ENCODE peak calls at places on chromosome X, in ten cellular contexts. One of them, this sample, is unnamed.

GRCh38 chrX:132219343-132219768 is at the start of gene RAP2C:
- DNase-seq in A549: peak
- DNase-seq in cardiac muscle cell: peak
- DNase-seq in neural crest cell: peak
- DNase-seq in cardiac fibroblast: peak
- DNase-seq in uterus: peak
- DNase-seq in AG09319: no peak
- DNase-seq in BE2C: peak
- DNase-seq in choroid plexus epithelial cell: peak
- DNase-seq in right atrium auricular region: peak
- DNase-seq in this sample: no peak

GRCh38 chrX:17697191-17697590 is 40.1 kb upstream of the SCML1 start:
- DNase-seq in AG09319: no peak
- DNase-seq in BE2C: no peak
- DNase-seq in neural crest cell: no peak
- DNase-seq in cardiac muscle cell: peak
- DNase-seq in uterus: no peak
- DNase-seq in choroid plexus epithelial cell: peak
- DNase-seq in cardiac fibroblast: peak
- DNase-seq in right atrium auricular region: no peak
- DNase-seq in A549: no peak
- DNase-seq in this sample: no peak

GRCh38 chrX:97021680-97022079 is 138.0 kb downstream of the RPA4 start:
- DNase-seq in right atrium auricular region: no peak
- DNase-seq in choroid plexus epithelial cell: peak
- DNase-seq in cardiac muscle cell: peak
- DNase-seq in AG09319: no peak
- DNase-seq in BE2C: no peak
- DNase-seq in cardiac fibroblast: peak
- DNase-seq in neural crest cell: no peak
- DNase-seq in A549: no peak
- DNase-seq in uterus: no peak
- DNase-seq in this sample: no peak

GRCh38 chrX:109374276-109374960 is 107.5 kb downstream of the GUCY2F start:
- DNase-seq in cardiac muscle cell: no peak
- DNase-seq in right atrium auricular region: no peak
- DNase-seq in A549: no peak
- DNase-seq in BE2C: no peak
- DNase-seq in neural crest cell: no peak
- DNase-seq in choroid plexus epithelial cell: no peak
- DNase-seq in uterus: no peak
- DNase-seq in AG09319: no peak
- DNase-seq in cardiac fibroblast: peak
- DNase-seq in this sample: no peak

GRCh38 chrX:28552322-28552721 is 34.9 kb upstream of the IL1RAPL1 start:
- DNase-seq in BE2C: no peak
- DNase-seq in uterus: no peak
- DNase-seq in neural crest cell: no peak
- DNase-seq in right atrium auricular region: no peak
- DNase-seq in choroid plexus epithelial cell: peak
- DNase-seq in AG09319: no peak
- DNase-seq in cardiac muscle cell: peak
- DNase-seq in cardiac fibroblast: peak
- DNase-seq in A549: no peak
- DNase-seq in this sample: no peak

GRCh38 chrX:68429216-68429615 is 4.1 kb downstream of the OPHN1 start:
- DNase-seq in BE2C: no peak
- DNase-seq in cardiac fibroblast: peak
- DNase-seq in neural crest cell: no peak
- DNase-seq in A549: no peak
- DNase-seq in cardiac muscle cell: peak
- DNase-seq in AG09319: no peak
- DNase-seq in right atrium auricular region: no peak
- DNase-seq in uterus: no peak
- DNase-seq in choroid plexus epithelial cell: no peak
- DNase-seq in this sample: no peak

GRCh38 chrX:9393571-9393970 is 71.3 kb upstream of the TBL1X start:
- DNase-seq in A549: no peak
- DNase-seq in right atrium auricular region: no peak
- DNase-seq in cardiac muscle cell: no peak
- DNase-seq in uterus: no peak
- DNase-seq in neural crest cell: no peak
- DNase-seq in BE2C: no peak
- DNase-seq in choroid plexus epithelial cell: no peak
- DNase-seq in cardiac fibroblast: no peak
- DNase-seq in AG09319: no peak
- DNase-seq in this sample: no peak

GRCh38 chrX:135295238-135295943 is 13.9 kb upstream of the ETDC start:
- DNase-seq in BE2C: peak
- DNase-seq in uterus: peak
- DNase-seq in A549: no peak
- DNase-seq in AG09319: no peak
- DNase-seq in neural crest cell: peak
- DNase-seq in choroid plexus epithelial cell: peak
- DNase-seq in cardiac muscle cell: peak
- DNase-seq in cardiac fibroblast: peak
- DNase-seq in right atrium auricular region: no peak
- DNase-seq in this sample: no peak

GRCh38 chrX:48278958-48279357 is 23.8 kb downstream of the SSX1 start:
- DNase-seq in uterus: peak
- DNase-seq in choroid plexus epithelial cell: no peak
- DNase-seq in AG09319: no peak
- DNase-seq in right atrium auricular region: no peak
- DNase-seq in BE2C: peak
- DNase-seq in neural crest cell: no peak
- DNase-seq in cardiac fibroblast: peak
- DNase-seq in cardiac muscle cell: peak
- DNase-seq in A549: peak
- DNase-seq in this sample: no peak

GRCh38 chrX:114798902-114799301 is 215.0 kb downstream of the HTR2C start:
- DNase-seq in choroid plexus epithelial cell: peak
- DNase-seq in BE2C: no peak
- DNase-seq in right atrium auricular region: no peak
- DNase-seq in uterus: no peak
- DNase-seq in cardiac fibroblast: peak
- DNase-seq in AG09319: no peak
- DNase-seq in A549: no peak
- DNase-seq in cardiac muscle cell: peak
- DNase-seq in neural crest cell: no peak
- DNase-seq in this sample: no peak

GRCh38 chrX:140764401-140764919 is 54.9 kb downstream of the LINC00632 start:
- DNase-seq in cardiac fibroblast: peak
- DNase-seq in neural crest cell: peak
- DNase-seq in uterus: peak
- DNase-seq in A549: peak
- DNase-seq in right atrium auricular region: no peak
- DNase-seq in AG09319: peak
- DNase-seq in choroid plexus epithelial cell: peak
- DNase-seq in cardiac muscle cell: peak
- DNase-seq in BE2C: peak
- DNase-seq in this sample: no peak

GRCh38 chrX:37060999-37061398 is 52.8 kb downstream of the FAM47C start:
- DNase-seq in cardiac fibroblast: peak
- DNase-seq in uterus: no peak
- DNase-seq in A549: peak
- DNase-seq in AG09319: no peak
- DNase-seq in cardiac muscle cell: peak
- DNase-seq in right atrium auricular region: no peak
- DNase-seq in choroid plexus epithelial cell: peak
- DNase-seq in BE2C: peak
- DNase-seq in neural crest cell: peak
- DNase-seq in this sample: peak

GRCh38 chrX:38973327-38973726 is 172.1 kb downstream of the MID1IP1 start:
- DNase-seq in cardiac fibroblast: peak
- DNase-seq in BE2C: peak
- DNase-seq in neural crest cell: no peak
- DNase-seq in uterus: no peak
- DNase-seq in A549: no peak
- DNase-seq in AG09319: no peak
- DNase-seq in choroid plexus epithelial cell: peak
- DNase-seq in right atrium auricular region: no peak
- DNase-seq in cardiac muscle cell: peak
- DNase-seq in this sample: no peak

GRCh38 chrX:86210772-86211171 is 62.5 kb downstream of the DACH2 start:
- DNase-seq in uterus: no peak
- DNase-seq in choroid plexus epithelial cell: no peak
- DNase-seq in cardiac fibroblast: no peak
- DNase-seq in BE2C: no peak
- DNase-seq in neural crest cell: no peak
- DNase-seq in A549: no peak
- DNase-seq in cardiac muscle cell: no peak
- DNase-seq in right atrium auricular region: no peak
- DNase-seq in AG09319: no peak
- DNase-seq in this sample: no peak

GRCh38 chrX:19746919-19747671 is 140.3 kb downstream of the SH3KBP1 start:
- DNase-seq in neural crest cell: no peak
- DNase-seq in cardiac muscle cell: no peak
- DNase-seq in A549: no peak
- DNase-seq in right atrium auricular region: no peak
- DNase-seq in uterus: no peak
- DNase-seq in BE2C: no peak
- DNase-seq in AG09319: no peak
- DNase-seq in cardiac fibroblast: no peak
- DNase-seq in choroid plexus epithelial cell: no peak
- DNase-seq in this sample: no peak
- TF ChIP-seq CTCF in neural crest cell: no peak
- TF ChIP-seq CTCF in cardiac muscle cell: no peak
- TF ChIP-seq CTCF in A549: no peak
- TF ChIP-seq CTCF in right atrium auricular region: no peak
- TF ChIP-seq CTCF in uterus: no peak
- TF ChIP-seq CTCF in BE2C: no peak
- TF ChIP-seq CTCF in AG09319: no peak
- TF ChIP-seq CTCF in cardiac fibroblast: no peak
- TF ChIP-seq CTCF in choroid plexus epithelial cell: no peak
- TF ChIP-seq CTCF in this sample: no peak

GRCh38 chrX:43949669-43950068 is 23.5 kb downstream of the NDP start:
- DNase-seq in right atrium auricular region: no peak
- DNase-seq in choroid plexus epithelial cell: no peak
- DNase-seq in BE2C: peak
- DNase-seq in cardiac fibroblast: peak
- DNase-seq in neural crest cell: peak
- DNase-seq in cardiac muscle cell: no peak
- DNase-seq in A549: peak
- DNase-seq in uterus: no peak
- DNase-seq in AG09319: no peak
- DNase-seq in this sample: no peak
- TF ChIP-seq CTCF in right atrium auricular region: peak
- TF ChIP-seq CTCF in choroid plexus epithelial cell: peak
- TF ChIP-seq CTCF in BE2C: peak
- TF ChIP-seq CTCF in cardiac fibroblast: peak
- TF ChIP-seq CTCF in neural crest cell: peak
- TF ChIP-seq CTCF in cardiac muscle cell: peak
- TF ChIP-seq CTCF in A549: peak
- TF ChIP-seq CTCF in uterus: no peak
- TF ChIP-seq CTCF in AG09319: peak
- TF ChIP-seq CTCF in this sample: peak

DNA sequence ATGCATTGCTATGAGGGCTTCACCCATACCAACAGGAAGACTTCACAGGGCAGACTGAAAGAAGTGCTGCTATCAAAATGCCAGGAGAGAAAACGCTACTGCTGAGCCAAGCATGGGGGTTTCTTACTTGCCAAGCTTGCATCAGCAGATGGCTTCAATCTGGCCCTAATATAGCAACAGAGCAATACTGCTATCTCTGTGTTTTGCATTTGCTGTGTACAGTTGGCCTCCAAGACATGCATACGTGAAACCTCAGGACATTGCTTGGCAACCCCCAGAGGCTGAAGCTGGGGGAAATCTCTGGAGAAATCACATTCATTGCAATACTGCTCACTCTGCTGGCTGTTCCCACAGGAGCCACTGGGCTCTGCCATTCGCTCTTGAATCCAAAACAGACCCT is 127.2 kb upstream of the GPC4 start:
- DNase-seq in right atrium auricular region: no peak
- DNase-seq in BE2C: no peak
- DNase-seq in choroid plexus epithelial cell: no peak
- DNase-seq in uterus: no peak
- DNase-seq in AG09319: peak
- DNase-seq in cardiac fibroblast: peak
- DNase-seq in cardiac muscle cell: peak
- DNase-seq in A549: no peak
- DNase-seq in neural crest cell: no peak
- DNase-seq in this sample: no peak
- TF ChIP-seq CTCF in right atrium auricular region: no peak
- TF ChIP-seq CTCF in BE2C: no peak
- TF ChIP-seq CTCF in choroid plexus epithelial cell: no peak
- TF ChIP-seq CTCF in uterus: no peak
- TF ChIP-seq CTCF in AG09319: no peak
- TF ChIP-seq CTCF in cardiac fibroblast: no peak
- TF ChIP-seq CTCF in cardiac muscle cell: no peak
- TF ChIP-seq CTCF in A549: no peak
- TF ChIP-seq CTCF in neural crest cell: no peak
- TF ChIP-seq CTCF in this sample: no peak

GRCh38 chrX:151084454-151084853 is 91.9 kb upstream of the GPR50 start:
- DNase-seq in BE2C: no peak
- DNase-seq in uterus: no peak
- DNase-seq in cardiac fibroblast: no peak
- DNase-seq in AG09319: no peak
- DNase-seq in A549: no peak
- DNase-seq in choroid plexus epithelial cell: no peak
- DNase-seq in right atrium auricular region: no peak
- DNase-seq in neural crest cell: no peak
- DNase-seq in cardiac muscle cell: no peak
- DNase-seq in this sample: no peak

GRCh38 chrX:151081016-151081415 is 95.4 kb upstream of the GPR50 start:
- DNase-seq in cardiac muscle cell: no peak
- DNase-seq in cardiac fibroblast: no peak
- DNase-seq in AG09319: no peak
- DNase-seq in choroid plexus epithelial cell: no peak
- DNase-seq in uterus: no peak
- DNase-seq in A549: no peak
- DNase-seq in right atrium auricular region: no peak
- DNase-seq in neural crest cell: no peak
- DNase-seq in BE2C: no peak
- DNase-seq in this sample: no peak

GRCh38 chrX:151088221-151088620 is 88.2 kb upstream of the GPR50 start:
- DNase-seq in right atrium auricular region: no peak
- DNase-seq in BE2C: no peak
- DNase-seq in cardiac fibroblast: no peak
- DNase-seq in choroid plexus epithelial cell: no peak
- DNase-seq in cardiac muscle cell: no peak
- DNase-seq in neural crest cell: no peak
- DNase-seq in A549: no peak
- DNase-seq in uterus: no peak
- DNase-seq in AG09319: no peak
- DNase-seq in this sample: no peak

GRCh38 chrX:151082077-151082948 is 94.1 kb upstream of the GPR50 start:
- DNase-seq in cardiac fibroblast: peak
- DNase-seq in BE2C: peak
- DNase-seq in A549: peak
- DNase-seq in right atrium auricular region: peak
- DNase-seq in AG09319: no peak
- DNase-seq in choroid plexus epithelial cell: peak
- DNase-seq in neural crest cell: peak
- DNase-seq in cardiac muscle cell: peak
- DNase-seq in uterus: peak
- DNase-seq in this sample: no peak

DNA sequence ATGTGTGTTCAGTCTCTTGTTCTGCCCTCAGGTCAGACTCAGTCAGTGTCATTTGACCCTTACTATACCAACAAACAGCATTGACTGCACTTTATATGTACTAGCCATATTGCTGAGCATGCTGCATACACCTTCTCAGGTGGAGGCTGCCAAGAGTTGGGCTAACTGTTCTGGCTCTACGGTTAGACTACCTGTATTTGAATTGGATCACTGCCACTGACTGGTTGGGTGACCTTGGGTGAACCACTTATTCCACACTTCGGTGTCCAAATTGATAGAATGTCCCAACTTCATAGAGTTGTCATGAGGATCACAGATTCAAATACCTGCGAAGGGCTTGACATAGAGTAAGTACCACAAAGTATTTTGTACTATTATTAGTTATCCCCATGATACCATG is 91.2 kb upstream of the GPR50 start:
- DNase-seq in neural crest cell: no peak
- DNase-seq in A549: no peak
- DNase-seq in cardiac fibroblast: no peak
- DNase-seq in right atrium auricular region: no peak
- DNase-seq in cardiac muscle cell: no peak
- DNase-seq in choroid plexus epithelial cell: no peak
- DNase-seq in AG09319: no peak
- DNase-seq in BE2C: no peak
- DNase-seq in uterus: no peak
- DNase-seq in this sample: no peak
- TF ChIP-seq CTCF in neural crest cell: no peak
- TF ChIP-seq CTCF in A549: no peak
- TF ChIP-seq CTCF in cardiac fibroblast: no peak
- TF ChIP-seq CTCF in right atrium auricular region: no peak
- TF ChIP-seq CTCF in cardiac muscle cell: no peak
- TF ChIP-seq CTCF in choroid plexus epithelial cell: no peak
- TF ChIP-seq CTCF in AG09319: no peak
- TF ChIP-seq CTCF in BE2C: no peak
- TF ChIP-seq CTCF in uterus: no peak
- TF ChIP-seq CTCF in this sample: no peak